ENCODE peak calls at places on chromosomes 11 and 22, in seven cellular contexts. One of them, this sample, is unnamed.

GRCh38 chr11:21564813-21565212 is 628.1 kb upstream of the ANO5 start:
- DNase-seq in CD4-positive, alpha-beta memory T cell: no peak
- DNase-seq in M059J: peak
- DNase-seq in renal cortical epithelial cell: peak
- DNase-seq in Kasumi-1: peak
- DNase-seq in CD8-positive, alpha-beta memory T cell: no peak
- DNase-seq in AG04450: no peak
- DNase-seq in this sample: peak

GRCh38 chr11:17516551-17517150 is 27.6 kb downstream of the USH1C start:
- DNase-seq in CD4-positive, alpha-beta memory T cell: no peak
- DNase-seq in M059J: no peak
- DNase-seq in renal cortical epithelial cell: no peak
- DNase-seq in Kasumi-1: no peak
- DNase-seq in CD8-positive, alpha-beta memory T cell: no peak
- DNase-seq in AG04450: no peak
- DNase-seq in this sample: no peak

GRCh38 chr22:29032584-29032983 is 29.0 kb downstream of the C22orf31 start:
- DNase-seq in CD4-positive, alpha-beta memory T cell: no peak
- DNase-seq in M059J: peak
- DNase-seq in renal cortical epithelial cell: peak
- DNase-seq in Kasumi-1: no peak
- DNase-seq in CD8-positive, alpha-beta memory T cell: no peak
- DNase-seq in AG04450: no peak
- DNase-seq in this sample: peak

GRCh38 chr22:44362249-44363040 is 49.7 kb upstream of the SHISAL1 start:
- DNase-seq in CD4-positive, alpha-beta memory T cell: no peak
- DNase-seq in M059J: peak
- DNase-seq in renal cortical epithelial cell: no peak
- DNase-seq in Kasumi-1: no peak
- DNase-seq in CD8-positive, alpha-beta memory T cell: no peak
- DNase-seq in AG04450: no peak
- DNase-seq in this sample: no peak

GRCh38 chr11:118098996-118099837 is 12.5 kb upstream of the SMIM35 start:
- DNase-seq in CD4-positive, alpha-beta memory T cell: no peak
- DNase-seq in M059J: no peak
- DNase-seq in renal cortical epithelial cell: no peak
- DNase-seq in Kasumi-1: no peak
- DNase-seq in CD8-positive, alpha-beta memory T cell: no peak
- DNase-seq in AG04450: no peak
- DNase-seq in this sample: no peak

GRCh38 chr11:62461740-62462522 is 43.1 kb downstream of the SCGB1A1 start:
- DNase-seq in CD4-positive, alpha-beta memory T cell: no peak
- DNase-seq in M059J: peak
- DNase-seq in renal cortical epithelial cell: peak
- DNase-seq in Kasumi-1: no peak
- DNase-seq in CD8-positive, alpha-beta memory T cell: no peak
- DNase-seq in AG04450: no peak
- DNase-seq in this sample: peak

GRCh38 chr11:116686891-116687290 is 85.9 kb downstream of the BUD13 start:
- DNase-seq in CD4-positive, alpha-beta memory T cell: no peak
- DNase-seq in M059J: no peak
- DNase-seq in renal cortical epithelial cell: no peak
- DNase-seq in Kasumi-1: no peak
- DNase-seq in CD8-positive, alpha-beta memory T cell: no peak
- DNase-seq in AG04450: no peak
- DNase-seq in this sample: no peak

GRCh38 chr22:43570531-43571144 is 158.8 kb downstream of the MPPED1 start:
- DNase-seq in CD4-positive, alpha-beta memory T cell: no peak
- DNase-seq in M059J: no peak
- DNase-seq in renal cortical epithelial cell: no peak
- DNase-seq in Kasumi-1: no peak
- DNase-seq in CD8-positive, alpha-beta memory T cell: no peak
- DNase-seq in AG04450: no peak
- DNase-seq in this sample: no peak

GRCh38 chr11:120832609-120833221 is 191.2 kb upstream of the TBCEL start:
- DNase-seq in CD4-positive, alpha-beta memory T cell: no peak
- DNase-seq in M059J: no peak
- DNase-seq in renal cortical epithelial cell: peak
- DNase-seq in Kasumi-1: no peak
- DNase-seq in CD8-positive, alpha-beta memory T cell: no peak
- DNase-seq in AG04450: no peak
- DNase-seq in this sample: no peak